ENCODE peak calls at places on chromosome 21, in four cellular contexts. W is CD8-positive, alpha-beta memory T cell; H is ascending aorta; F is left lung. Z is an unnamed sample.

GRCh38 chr21:44618909-44619308 is 7.0 kb downstream of the KRTAP10-8 start:
- DNase-seq in W (peak), F (no peak), H (no peak), Z (no peak)

GRCh38 chr21:41892726-41893125 is 13.6 kb upstream of the PRDM15 start:
- DNase-seq in H (no peak), W (no peak), F (no peak), Z (no peak)

GRCh38 chr21:32320726-32321125 is 22.1 kb downstream of the MRAP start:
- DNase-seq in F (no peak), H (peak), W (no peak), Z (no peak)

GRCh38 chr21:39472211-39472610 is 20.4 kb downstream of the SH3BGR start:
- DNase-seq in W (no peak), F (no peak), H (no peak), Z (no peak)

GRCh38 chr21:44283953-44284352 is 1.7 kb upstream of the AIRE start:
- DNase-seq in F (no peak), H (no peak), W (no peak), Z (no peak)

GRCh38 chr21:26449161-26449560 is 123.9 kb downstream of the CYYR1 start:
- DNase-seq in H (no peak), F (no peak), W (no peak), Z (no peak)

GRCh38 chr21:34967509-34968289 is 81.4 kb downstream of the RUNX1 start:
- DNase-seq in W (no peak), H (no peak), F (no peak), Z (no peak)

GRCh38 chr21:15282666-15283065 is 217.9 kb upstream of the NRIP1 start:
- DNase-seq in H (no peak), F (no peak), W (no peak), Z (no peak)

GRCh38 chr21:45419162-45419561 is 14.2 kb downstream of the COL18A1 start:
- DNase-seq in W (no peak), F (no peak), H (peak), Z (no peak)

GRCh38 chr21:37155216-37155615 is 82.2 kb downstream of the TTC3 start:
- DNase-seq in W (no peak), F (no peak), H (no peak), Z (no peak)

GRCh38 chr21:33109574-33110339 is 39.8 kb downstream of the OLIG1 start:
- DNase-seq in H (no peak), F (no peak), W (no peak), Z (no peak)

Z was measured in thoracic aorta.